ENCODE peak calls at places on chromosomes 6 and 20, in five cellular contexts. One of them, this sample, is unnamed.
A peak's percentile ranks its signal among the peaks of the same experiment; 100 is the strongest.

GRCh38 chr6:150266309-150266708 is 102.5 kb upstream of the IYD start:
- DNase-seq in right lobe of liver: no peak
- DNase-seq in sigmoid colon: no peak
- DNase-seq in A549: no peak
- DNase-seq in IMR-90: no peak
- DNase-seq in this sample: no peak

GRCh38 chr6:20180935-20181334 is 31.3 kb downstream of the MBOAT1 start:
- DNase-seq in right lobe of liver: no peak
- DNase-seq in sigmoid colon: no peak
- DNase-seq in A549: no peak
- DNase-seq in IMR-90: no peak
- DNase-seq in this sample: no peak

GRCh38 chr20:58760881-58761280 is 68.3 kb downstream of the NPEPL1 start:
- DNase-seq in right lobe of liver: no peak
- DNase-seq in sigmoid colon: no peak
- DNase-seq in A549: no peak
- DNase-seq in IMR-90: no peak
- DNase-seq in this sample: no peak

GRCh38 chr6:126786262-126786661 is 332.2 kb upstream of the RSPO3 start:
- DNase-seq in right lobe of liver: no peak
- DNase-seq in sigmoid colon: no peak
- DNase-seq in A549: no peak
- DNase-seq in IMR-90: peak; percentile 46
- DNase-seq in this sample: no peak

GRCh38 chr20:54479138-54479906 is 3.9 kb downstream of the DOK5 start:
- DNase-seq in right lobe of liver: no peak
- DNase-seq in sigmoid colon: no peak
- DNase-seq in A549: peak; percentile 24
- DNase-seq in IMR-90: peak; percentile 11
- DNase-seq in this sample: no peak

GRCh38 chr6:104572901-104573300 is 286.8 kb downstream of the HACE1 start:
- DNase-seq in right lobe of liver: no peak
- DNase-seq in sigmoid colon: no peak
- DNase-seq in A549: no peak
- DNase-seq in IMR-90: no peak
- DNase-seq in this sample: no peak

GRCh38 chr6:19896580-19897010 is 59.4 kb downstream of the ID4 start:
- DNase-seq in right lobe of liver: no peak
- DNase-seq in sigmoid colon: no peak
- DNase-seq in A549: no peak
- DNase-seq in IMR-90: no peak
- DNase-seq in this sample: peak; percentile 34

GRCh38 chr20:56626367-56627121 is 2.6 kb upstream of the TFAP2C start:
- DNase-seq in right lobe of liver: no peak
- DNase-seq in sigmoid colon: peak; percentile 63
- DNase-seq in A549: peak; percentile 45
- DNase-seq in IMR-90: no peak
- DNase-seq in this sample: no peak

GRCh38 chr6:109263873-109264700 is 118.2 kb downstream of the CD164 start:
- DNase-seq in right lobe of liver: no peak
- DNase-seq in sigmoid colon: no peak
- DNase-seq in A549: no peak
- DNase-seq in IMR-90: no peak
- DNase-seq in this sample: no peak

GRCh38 chr6:75208564-75209431 is 2.9 kb upstream of the COL12A1 start:
- DNase-seq in right lobe of liver: peak; percentile 78
- DNase-seq in sigmoid colon: peak; percentile 93
- DNase-seq in A549: peak; percentile 62
- DNase-seq in IMR-90: peak; percentile 77
- DNase-seq in this sample: peak; percentile 81

GRCh38 chr20:52438326-52438963 is 246.9 kb upstream of the ZFP64 start:
- DNase-seq in right lobe of liver: no peak
- DNase-seq in sigmoid colon: no peak
- DNase-seq in A549: no peak
- DNase-seq in IMR-90: no peak
- DNase-seq in this sample: no peak

GRCh38 chr6:129370268-129370916 is 339.6 kb downstream of the ARHGAP18 start:
- DNase-seq in right lobe of liver: no peak
- DNase-seq in sigmoid colon: no peak
- DNase-seq in A549: peak; percentile 23
- DNase-seq in IMR-90: peak; percentile 57
- DNase-seq in this sample: peak; percentile 28

GRCh38 chr6:143734641-143735063 is 56.9 kb downstream of the PHACTR2 start:
- DNase-seq in right lobe of liver: no peak
- DNase-seq in sigmoid colon: no peak
- DNase-seq in A549: no peak
- DNase-seq in IMR-90: no peak
- DNase-seq in this sample: no peak

GRCh38 chr6:73513496-73513854 is 7.4 kb downstream of the EEF1A1 start:
- DNase-seq in right lobe of liver: no peak
- DNase-seq in sigmoid colon: no peak
- DNase-seq in A549: peak; percentile 20
- DNase-seq in IMR-90: peak; percentile 51
- DNase-seq in this sample: no peak

GRCh38 chr6:11806561-11807317 is 28.1 kb upstream of the ADTRP start:
- DNase-seq in right lobe of liver: no peak
- DNase-seq in sigmoid colon: no peak
- DNase-seq in A549: no peak
- DNase-seq in IMR-90: no peak
- DNase-seq in this sample: no peak

GRCh38 chr20:9070304-9070703 is 1.4 kb downstream of the PLCB4 start:
- DNase-seq in right lobe of liver: no peak
- DNase-seq in sigmoid colon: no peak
- DNase-seq in A549: no peak
- DNase-seq in IMR-90: no peak
- DNase-seq in this sample: no peak

GRCh38 chr20:694496-694895 is 18.9 kb upstream of the SCRT2 start:
- DNase-seq in right lobe of liver: no peak
- DNase-seq in sigmoid colon: peak; percentile 19
- DNase-seq in A549: no peak
- DNase-seq in IMR-90: no peak
- DNase-seq in this sample: no peak
- H3K4me1 ChIP-seq in right lobe of liver: no peaks in the 10 kb centered on the region
- H3K4me1 ChIP-seq in sigmoid colon: no peaks in the 10 kb centered on the region
- H3K4me1 ChIP-seq in A549: peaks cover 5% of the 10 kb centered on the region
- H3K4me1 ChIP-seq in IMR-90: no peaks in the 10 kb centered on the region
- H3K4me1 ChIP-seq in this sample: no peaks in the 10 kb centered on the region

GRCh38 chr6:118400098-118400497 is 148.0 kb upstream of the PLN start:
- DNase-seq in right lobe of liver: no peak
- DNase-seq in sigmoid colon: no peak
- DNase-seq in A549: no peak
- DNase-seq in IMR-90: no peak
- DNase-seq in this sample: no peak

GRCh38 chr6:118403036-118403435 is 145.1 kb upstream of the PLN start:
- DNase-seq in right lobe of liver: no peak
- DNase-seq in sigmoid colon: no peak
- DNase-seq in A549: no peak
- DNase-seq in IMR-90: peak; percentile 35
- DNase-seq in this sample: no peak

GRCh38 chr6:118398066-118398465 is 150.0 kb upstream of the PLN start:
- DNase-seq in right lobe of liver: no peak
- DNase-seq in sigmoid colon: no peak
- DNase-seq in A549: no peak
- DNase-seq in IMR-90: no peak
- DNase-seq in this sample: no peak

GRCh38 chr6:118401325-118401998 is 146.6 kb upstream of the PLN start:
- DNase-seq in right lobe of liver: no peak
- DNase-seq in sigmoid colon: no peak
- DNase-seq in A549: no peak
- DNase-seq in IMR-90: no peak
- DNase-seq in this sample: no peak

DNA sequence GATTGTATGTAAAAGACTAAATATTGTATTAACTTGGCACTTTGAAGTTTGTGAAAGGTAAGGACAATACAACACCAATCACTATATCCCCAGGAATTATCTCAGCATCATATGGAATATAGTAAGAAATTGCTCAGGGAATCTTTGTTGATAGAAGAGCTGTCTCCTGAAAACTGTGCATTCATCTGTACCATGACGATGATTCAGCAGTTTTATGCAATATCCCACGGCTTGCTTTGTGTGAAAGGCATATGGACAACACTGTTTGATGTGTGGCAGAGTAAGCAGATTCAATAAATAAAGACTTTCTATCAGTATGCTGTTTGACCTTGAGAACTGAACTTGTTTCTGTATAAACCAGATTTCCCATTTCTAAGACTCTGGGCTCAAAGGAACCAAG is 147.5 kb upstream of the PLN start:
- DNase-seq in right lobe of liver: no peak
- DNase-seq in sigmoid colon: no peak
- DNase-seq in A549: no peak
- DNase-seq in IMR-90: peak; percentile 27
- DNase-seq in this sample: no peak
- H3K4me3 ChIP-seq in right lobe of liver: no peak overlapping the region
- H3K4me3 ChIP-seq in sigmoid colon: no peak overlapping the region
- H3K4me3 ChIP-seq in A549: no peak overlapping the region
- H3K4me3 ChIP-seq in IMR-90: no peak overlapping the region
- H3K4me3 ChIP-seq in this sample: no peak overlapping the region

GRCh38 chr20:61332016-61332975 is 80.2 kb downstream of the CDH4 start:
- DNase-seq in right lobe of liver: no peak
- DNase-seq in sigmoid colon: peak; percentile 39
- DNase-seq in A549: no peak
- DNase-seq in IMR-90: no peak
- DNase-seq in this sample: no peak
- TF ChIP-seq POLR2A in right lobe of liver: no peak
- TF ChIP-seq POLR2A in sigmoid colon: no peak
- TF ChIP-seq POLR2A in A549: no peak
- TF ChIP-seq POLR2A in IMR-90: no peak
- TF ChIP-seq POLR2A in this sample: no peak

DNA sequence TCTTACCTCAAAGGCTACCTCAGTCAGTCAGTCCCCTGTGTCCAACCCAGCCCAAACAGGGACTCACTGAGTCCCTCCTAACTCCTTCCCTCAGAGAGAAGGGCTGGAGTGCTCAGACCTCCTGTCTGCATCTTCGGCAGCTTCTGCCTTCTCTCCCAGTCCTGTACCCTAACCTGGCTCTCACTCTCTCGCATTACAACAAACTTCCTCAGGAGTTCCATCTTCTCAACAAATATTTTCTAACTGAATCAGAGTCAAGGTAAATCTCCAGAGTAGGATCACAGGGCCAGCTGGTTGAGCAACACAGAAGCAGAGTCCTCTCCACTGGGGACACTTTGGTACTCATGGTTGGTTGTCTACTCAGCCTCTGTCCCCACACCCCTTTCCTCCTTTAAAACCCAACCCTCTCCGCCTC is 92.3 kb downstream of the MRPL14 start:
- DNase-seq in right lobe of liver: no peak
- DNase-seq in sigmoid colon: peak; percentile 57
- DNase-seq in A549: no peak
- DNase-seq in IMR-90: no peak
- DNase-seq in this sample: no peak
- H3K4me1 ChIP-seq in right lobe of liver: no peaks in the 10 kb centered on the region
- H3K4me1 ChIP-seq in sigmoid colon: no peaks in the 10 kb centered on the region
- H3K4me1 ChIP-seq in A549: peaks cover 47% of the 10 kb centered on the region
- H3K4me1 ChIP-seq in IMR-90: peaks cover 21% of the 10 kb centered on the region
- H3K4me1 ChIP-seq in this sample: no peaks in the 10 kb centered on the region